ENCODE peak calls at places on chromosome 1, in nine cellular contexts. A, F, V, G, Y, I, S, C and K are unnamed samples.

GRCh38 chr1:230158422-230159291 is 91.6 kb downstream of the GALNT2 start:
- DNase-seq in G (no peak), Y (no peak), A (no peak), V (peak; percentile 60), I (no peak), C (peak; percentile 26), F (no peak), S (no peak), K (no peak)

GRCh38 chr1:157955269-157955668 is 38.2 kb upstream of the KIRREL1 start:
- DNase-seq in V (no peak), S (no peak), I (no peak), Y (no peak), F (no peak), C (no peak), G (no peak), A (no peak), K (no peak)

GRCh38 chr1:37947364-37947763 is 511 bp upstream of the INPP5B start:
- DNase-seq in S (peak; percentile 45), Y (no peak), V (peak; percentile 67), G (no peak), I (no peak), C (no peak), F (no peak), A (peak; percentile 22), K (no peak)

GRCh38 chr1:213374369-213374768 is 323.3 kb downstream of the RPS6KC1 start:
- DNase-seq in I (peak; percentile 51), G (peak; percentile 46), F (peak; percentile 68), Y (peak; percentile 43), S (peak; percentile 68), C (peak; percentile 95), V (peak; percentile 59), A (peak; percentile 93), K (no peak)

GRCh38 chr1:108561731-108562326 is 1.9 kb downstream of the EEIG2 start:
- DNase-seq in F (no peak), Y (peak; percentile 38), I (peak; percentile 77), S (peak; percentile 56), A (peak; percentile 82), G (peak; percentile 43), V (peak; percentile 92), C (peak; percentile 94), K (peak; percentile 24)

GRCh38 chr1:178581351-178581951 is 68.5 kb downstream of the TEX35 start:
- DNase-seq in F (no peak), I (no peak), A (no peak), G (no peak), S (no peak), C (peak; percentile 91), Y (no peak), V (peak; percentile 68), K (no peak)

GRCh38 chr1:156295391-156295947 is at the start of gene GLMP:
- DNase-seq in A (peak; percentile 81), S (peak; percentile 83), I (peak; percentile 66), G (peak; percentile 77), C (peak; percentile 81), V (peak; percentile 77), Y (peak; percentile 65), F (no peak), K (peak; percentile 69)

GRCh38 chr1:111469539-111469938 is 4.2 kb upstream of the C1orf162 start:
- DNase-seq in A (no peak), S (no peak), C (no peak), F (no peak), V (no peak), G (no peak), Y (no peak), I (no peak), K (no peak)

GRCh38 chr1:206456577-206457375 is 13.5 kb upstream of the IKBKE start:
- DNase-seq in C (no peak), I (no peak), F (no peak), A (no peak), V (no peak), S (no peak), Y (no peak), G (peak; percentile 36), K (no peak)

GRCh38 chr1:150516050-150516591 is 569 bp downstream of the FALEC start:
- DNase-seq in Y (no peak), A (no peak), S (no peak), G (no peak), C (peak; percentile 66), V (no peak), I (no peak), F (no peak), K (peak; percentile 29)

GRCh38 chr1:193019442-193020026 is 39.6 kb downstream of the UCHL5 start:
- DNase-seq in A (no peak), S (no peak), G (no peak), C (no peak), Y (no peak), I (peak; percentile 63), F (no peak), V (no peak), K (no peak)

DNA sequence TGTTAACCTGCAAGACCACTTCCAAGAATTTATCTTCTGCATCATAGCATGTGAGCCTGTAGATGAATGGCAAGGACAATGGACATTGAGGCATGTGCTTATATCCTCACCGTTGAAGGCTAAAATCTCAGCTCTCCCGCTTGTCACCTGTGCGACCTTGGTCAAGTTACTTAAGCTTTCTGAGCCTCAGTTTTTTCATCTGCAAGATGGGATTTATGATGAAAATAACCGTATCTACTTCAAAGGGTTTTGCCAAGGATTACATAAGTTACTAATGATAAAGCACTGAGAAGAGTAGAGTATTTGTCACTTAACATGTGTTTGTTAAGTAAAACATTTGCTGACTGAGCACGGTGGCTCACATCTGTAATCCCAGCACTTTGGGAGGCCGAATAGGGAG is 14.9 kb downstream of the RAP1GAP start:
- DNase-seq in F (no peak), Y (no peak), C (no peak), S (no peak), A (no peak), G (no peak), I (no peak), V (no peak), K (no peak)
- H3K4me1 ChIP-seq in F (peaks cover 10% of the 10 kb centered on the region), Y (peaks cover 9% of the 10 kb centered on the region), C (peaks cover 4% of the 10 kb centered on the region), S (peaks cover 3% of the 10 kb centered on the region), A (peaks cover 18% of the 10 kb centered on the region), G (no peaks in the 10 kb centered on the region), I (peaks cover 41% of the 10 kb centered on the region), V (peaks cover 23% of the 10 kb centered on the region), K (no peaks in the 10 kb centered on the region)

GRCh38 chr1:56548566-56548965 is 30.8 kb downstream of the PLPP3 start:
- DNase-seq in Y (no peak), C (no peak), A (no peak), S (no peak), G (no peak), V (no peak), F (no peak), I (no peak), K (no peak)
- H3K4me1 ChIP-seq in Y (peaks cover 100% of the 10 kb centered on the region), C (peaks cover 20% of the 10 kb centered on the region), A (peaks cover 68% of the 10 kb centered on the region), S (peaks cover 68% of the 10 kb centered on the region), G (no peaks in the 10 kb centered on the region), V (peaks cover 23% of the 10 kb centered on the region), F (peaks cover 26% of the 10 kb centered on the region), I (peaks cover 13% of the 10 kb centered on the region), K (no peaks in the 10 kb centered on the region)

DNA sequence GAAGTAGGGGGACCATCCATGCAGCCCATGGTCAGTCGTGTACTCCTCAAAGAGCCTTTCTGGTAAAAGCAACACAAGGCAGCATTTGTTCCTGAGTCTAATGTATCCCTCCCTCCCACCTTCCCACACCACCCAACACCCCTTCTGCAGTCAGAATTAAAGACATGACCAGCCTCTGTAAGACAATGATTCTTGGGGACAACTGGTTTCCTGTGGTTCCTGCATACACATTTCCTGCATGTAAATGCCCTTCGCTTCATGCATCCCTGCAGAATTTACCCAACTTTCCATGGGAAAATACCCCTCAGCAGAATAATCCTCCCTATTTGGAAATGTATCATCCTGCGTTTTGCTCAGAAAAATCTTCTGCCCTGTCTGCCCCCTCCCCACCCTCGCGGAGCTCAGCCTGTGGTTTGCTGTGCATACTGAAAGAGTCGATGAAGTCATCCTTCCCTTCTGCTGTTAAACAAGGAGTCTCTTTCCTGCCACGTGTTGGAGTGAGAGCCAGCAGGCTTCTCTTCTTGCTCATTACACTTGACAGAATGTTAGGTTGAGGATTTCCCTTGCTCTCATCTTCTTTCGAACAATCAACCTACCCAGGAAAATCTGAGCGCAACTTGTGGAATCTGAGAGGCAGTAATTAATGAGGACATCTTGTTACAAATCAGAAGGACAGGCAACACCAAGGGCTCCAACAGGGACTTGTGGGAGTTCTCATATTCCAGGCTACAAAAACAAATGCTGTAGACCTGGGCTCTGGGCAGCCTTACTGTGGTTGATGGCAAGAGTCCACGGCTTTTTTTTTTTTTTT is 4.7 kb downstream of the TNN start:
- DNase-seq in C (peak; percentile 68), G (peak; percentile 25), S (peak; percentile 60), Y (peak; percentile 40), I (no peak), V (peak; percentile 12), A (no peak), F (peak; percentile 73), K (peak; percentile 62)
- H3K4me1 ChIP-seq in C (no peaks in the 10 kb centered on the region), G (no peaks in the 10 kb centered on the region), S (no peaks in the 10 kb centered on the region), Y (peaks cover 24% of the 10 kb centered on the region), I (no peaks in the 10 kb centered on the region), V (no peaks in the 10 kb centered on the region), A (no peaks in the 10 kb centered on the region), F (peaks cover 35% of the 10 kb centered on the region), K (no peaks in the 10 kb centered on the region)

GRCh38 chr1:145977486-145978476 is 13.3 kb downstream of the POLR3GL start:
- DNase-seq in A (peak; percentile 62), S (peak; percentile 77), V (peak; percentile 84), F (peak; percentile 74), G (peak; percentile 86), I (peak; percentile 80), Y (peak; percentile 68), C (peak; percentile 84), K (peak; percentile 79)

GRCh38 chr1:145979746-145980435 is 15.4 kb downstream of the POLR3GL start:
- DNase-seq in Y (no peak), S (peak; percentile 78), F (no peak), G (peak; percentile 62), C (peak; percentile 46), V (peak; percentile 44), I (no peak), A (no peak), K (no peak)

GRCh38 chr1:145977016-145977415 is 12.5 kb downstream of the POLR3GL start:
- DNase-seq in C (no peak), A (no peak), G (no peak), S (peak; percentile 35), V (no peak), F (no peak), I (no peak), Y (no peak), K (no peak)

GRCh38 chr1:145978477-145978859 is 14.0 kb downstream of the POLR3GL start:
- DNase-seq in G (no peak), V (no peak), Y (no peak), A (no peak), C (no peak), S (no peak), F (no peak), I (no peak), K (no peak)

DNA sequence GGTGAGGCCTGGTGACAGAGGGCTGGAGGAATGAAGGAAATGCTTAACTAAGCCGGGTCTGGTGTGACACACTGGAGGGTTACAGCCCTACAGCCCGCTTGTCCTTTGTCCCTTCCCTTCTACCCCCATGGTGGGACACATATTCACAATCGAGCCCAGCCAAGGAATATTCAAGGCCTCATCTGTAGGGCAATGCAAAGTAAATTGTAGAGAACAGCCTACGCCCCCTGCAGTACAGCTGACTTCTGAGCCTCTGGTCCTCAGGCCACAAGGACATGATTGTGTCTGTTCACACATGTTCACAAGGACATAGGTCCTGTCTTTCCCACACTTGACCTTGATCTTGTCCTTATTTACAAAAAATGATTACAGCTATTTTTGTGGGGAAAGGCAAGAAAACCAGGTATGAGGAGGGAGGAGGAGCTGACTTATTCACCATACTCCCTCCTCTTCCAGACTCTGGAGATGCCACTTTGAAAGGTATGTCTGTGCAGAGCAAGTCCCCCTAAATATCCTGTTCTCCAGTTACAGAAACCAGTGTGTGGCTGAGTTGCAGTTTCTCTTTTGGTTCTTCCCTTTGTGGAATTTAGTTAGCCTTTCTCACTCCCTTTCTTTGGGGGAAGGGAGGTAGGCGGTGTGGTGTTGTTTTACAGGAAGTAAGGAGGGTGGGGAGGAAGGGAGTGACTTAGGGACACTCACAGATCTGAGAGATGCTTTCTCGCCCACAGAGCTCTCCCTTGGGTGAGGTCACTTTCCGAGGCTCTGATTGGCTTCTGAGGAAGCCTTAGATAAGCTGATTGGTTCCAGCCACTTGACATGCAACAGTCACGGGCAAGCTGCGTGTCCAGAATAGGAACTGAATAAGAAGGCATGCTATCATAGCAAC is 14.6 kb downstream of the POLR3GL start:
- DNase-seq in I (peak; percentile 82), G (peak; percentile 98), C (peak; percentile 93), F (peak; percentile 98), Y (peak; percentile 92), S (peak; percentile 94), V (peak; percentile 96), A (no peak), K (peak; percentile 91)
- H3K4me1 ChIP-seq in I (peaks cover 10% of the 10 kb centered on the region), G (no peaks in the 10 kb centered on the region), C (peaks cover 6% of the 10 kb centered on the region), F (peaks cover 36% of the 10 kb centered on the region), Y (peaks cover 70% of the 10 kb centered on the region), S (peaks cover 63% of the 10 kb centered on the region), V (peaks cover 68% of the 10 kb centered on the region), A (peaks cover 59% of the 10 kb centered on the region), K (peaks cover 27% of the 10 kb centered on the region)